ENCODE peak calls at places on chromosome 3, in four cellular contexts. Q is CD4-positive, alpha-beta memory T cell; N is hepatocyte; R is psoas muscle. Y is an unnamed sample.

GRCh38 chr3:38491215-38491614 is 4.9 kb upstream of the EXOG start:
- DNase-seq in R (no peak), N (no peak), Q (no peak), Y (no peak)

GRCh38 chr3:81726132-81726531 is 35.3 kb downstream of the GBE1 start:
- DNase-seq in R (no peak), Q (no peak), N (no peak), Y (no peak)

GRCh38 chr3:52234516-52235447 is 4.2 kb downstream of the TWF2 start:
- DNase-seq in Q (no peak), R (peak; percentile 83), N (no peak), Y (no peak)

GRCh38 chr3:176974303-176974702 is 223.0 kb downstream of the TBL1XR1 start:
- DNase-seq in Q (no peak), N (no peak), R (no peak), Y (no peak)

GRCh38 chr3:49399467-49399866 is 12.3 kb downstream of the RHOA start:
- DNase-seq in Q (no peak), N (no peak), R (peak; percentile 26), Y (no peak)

GRCh38 chr3:11385329-11385728 is 113.1 kb downstream of the ATG7 start:
- DNase-seq in R (no peak), N (no peak), Q (no peak), Y (no peak)

GRCh38 chr3:189849262-189849661 is 218.1 kb downstream of the TP63 start:
- DNase-seq in R (no peak), Q (no peak), N (no peak), Y (no peak)

GRCh38 chr3:156620260-156620659 is 54.1 kb upstream of the TIPARP start:
- DNase-seq in R (no peak), N (peak; percentile 74), Q (no peak), Y (no peak)

GRCh38 chr3:134371542-134372324 is 2.5 kb downstream of the AMOTL2 start:
- DNase-seq in N (no peak), R (peak; percentile 26), Q (no peak), Y (no peak)

GRCh38 chr3:72810659-72811434 is 37.4 kb downstream of the SHQ1 start:
- DNase-seq in Q (no peak), R (no peak), N (no peak), Y (no peak)

GRCh38 chr3:51967384-51968174 is at the start of gene PCBP4:
- DNase-seq in R (peak; percentile 89), N (peak; percentile 83), Q (peak; percentile 43), Y (no peak)

GRCh38 chr3:13012228-13012691 is 61.0 kb downstream of the IQSEC1 start:
- DNase-seq in Q (peak; percentile 28), R (peak; percentile 87), N (no peak), Y (no peak)

GRCh38 chr3:77541203-77541922 is 501.5 kb downstream of the ROBO2 start:
- DNase-seq in R (no peak), Q (no peak), N (no peak), Y (no peak)

GRCh38 chr3:15041950-15042349 is 23.2 kb downstream of the MRPS25 start:
- DNase-seq in R (no peak), Q (no peak), N (no peak), Y (no peak)

GRCh38 chr3:264394-265156 is 68.0 kb downstream of the CHL1 start:
- DNase-seq in Q (no peak), N (peak; percentile 41), R (no peak), Y (no peak)

GRCh38 chr3:13547591-13548371 is 1.1 kb upstream of the FBLN2 start:
- DNase-seq in R (peak; percentile 57), N (no peak), Q (no peak), Y (no peak)

GRCh38 chr3:185152433-185153169 is at the start of gene C3orf70:
- DNase-seq in R (peak; percentile 75), N (peak; percentile 74), Q (peak; percentile 12), Y (no peak)

GRCh38 chr3:101518421-101518871 is 5.4 kb upstream of the SENP7 start:
- DNase-seq in Q (peak; percentile 82), N (peak; percentile 9), R (no peak), Y (no peak)

GRCh38 chr3:98272126-98272525 is 8.1 kb downstream of the OR5H6 start:
- DNase-seq in Q (no peak), N (no peak), R (no peak), Y (no peak)

GRCh38 chr3:157310329-157311065 is 126.2 kb upstream of the PTX3 start:
- DNase-seq in Q (no peak), R (no peak), N (no peak), Y (no peak)

GRCh38 chr3:139948898-139949297 is 13.9 kb downstream of the CLSTN2 start:
- DNase-seq in R (no peak), Q (no peak), N (no peak), Y (peak; percentile 87)

GRCh38 chr3:153209596-153209995 is 47.6 kb downstream of the RAP2B start:
- DNase-seq in Q (no peak), N (no peak), R (peak; percentile 56), Y (no peak)

GRCh38 chr3:41593760-41594159 is 368.1 kb downstream of the ULK4 start:
- DNase-seq in N (no peak), Q (no peak), R (no peak), Y (no peak)

GRCh38 chr3:101677436-101678286 is 729 bp upstream of the ZBTB11 start:
- DNase-seq in Q (no peak), R (peak; percentile 62), N (peak; percentile 12), Y (no peak)

GRCh38 chr3:59998040-59998439 is 948.2 kb upstream of the CFAP20DC start:
- DNase-seq in Q (no peak), R (no peak), N (no peak), Y (no peak)

GRCh38 chr3:49804141-49805041 is 1.3 kb downstream of the INKA1 start:
- DNase-seq in Q (no peak), N (no peak), R (peak; percentile 60), Y (no peak)

GRCh38 chr3:126621171-126621570 is 33.8 kb downstream of the TXNRD3 start:
- DNase-seq in R (peak; percentile 68), N (no peak), Q (no peak), Y (no peak)

GRCh38 chr3:40780341-40780800 is 255.6 kb downstream of the ZNF621 start:
- DNase-seq in N (peak; percentile 14), Q (no peak), R (peak; percentile 85), Y (peak; percentile 93)

GRCh38 chr3:114380233-114380645 is 86.4 kb downstream of the TIGIT start:
- DNase-seq in Q (no peak), R (peak; percentile 85), N (peak; percentile 52), Y (no peak)

GRCh38 chr3:14768182-14768790 is 50.5 kb upstream of the FGD5 start:
- DNase-seq in N (no peak), Q (no peak), R (no peak), Y (peak; percentile 90)

GRCh38 chr3:143975549-143976152 is 4.0 kb downstream of the DIPK2A start:
- DNase-seq in R (no peak), N (peak; percentile 65), Q (peak; percentile 11), Y (no peak)

GRCh38 chr3:143307613-143308183 is 188.1 kb downstream of the CHST2 start:
- DNase-seq in Q (no peak), N (peak; percentile 44), R (no peak), Y (no peak)

GRCh38 chr3:138935864-138936762 is 10.8 kb downstream of the FOXL2 start:
- DNase-seq in R (peak; percentile 90), Q (peak; percentile 61), N (peak; percentile 74), Y (no peak)

GRCh38 chr3:113707835-113708234 is 11.4 kb upstream of the USF3 start:
- DNase-seq in R (no peak), Q (no peak), N (no peak), Y (no peak)

GRCh38 chr3:12175137-12175593 is 16.5 kb upstream of the TIMP4 start:
- DNase-seq in R (no peak), Q (no peak), N (no peak), Y (no peak)

GRCh38 chr3:71503525-71504249 is 79.8 kb downstream of the FOXP1 start:
- DNase-seq in N (no peak), R (no peak), Q (no peak), Y (no peak)

GRCh38 chr3:19202303-19202702 is 54.0 kb downstream of the KCNH8 start:
- DNase-seq in Q (no peak), N (no peak), R (no peak), Y (no peak)

GRCh38 chr3:98557324-98558010 is 25.7 kb downstream of the GPR15 start:
- DNase-seq in Q (no peak), N (no peak), R (no peak), Y (no peak)

GRCh38 chr3:46693897-46694235 is 387 bp upstream of the ALS2CL start:
- DNase-seq in N (peak; percentile 55), R (no peak), Q (no peak), Y (no peak)
- H3K4me1 ChIP-seq in N (peaks cover 12% of the 10 kb centered on the region), R (peaks cover 65% of the 10 kb centered on the region), Q (peaks cover 69% of the 10 kb centered on the region), Y (peaks cover 71% of the 10 kb centered on the region)

GRCh38 chr3:128372281-128372680 is 94.4 kb downstream of the DNAJB8 start:
- DNase-seq in Q (no peak), R (no peak), N (no peak), Y (no peak)
- H3K4me1 ChIP-seq in Q (no peaks in the 10 kb centered on the region), R (peaks cover 66% of the 10 kb centered on the region), N (no peaks in the 10 kb centered on the region), Y (peaks cover 20% of the 10 kb centered on the region)

GRCh38 chr3:124879395-124879723 is 7.8 kb downstream of the ITGB5 start:
- DNase-seq in Q (no peak), R (no peak), N (no peak), Y (no peak)
- H3K4me1 ChIP-seq in Q (no peaks in the 10 kb centered on the region), R (peaks cover 29% of the 10 kb centered on the region), N (peaks cover 32% of the 10 kb centered on the region), Y (peaks cover 52% of the 10 kb centered on the region)

DNA sequence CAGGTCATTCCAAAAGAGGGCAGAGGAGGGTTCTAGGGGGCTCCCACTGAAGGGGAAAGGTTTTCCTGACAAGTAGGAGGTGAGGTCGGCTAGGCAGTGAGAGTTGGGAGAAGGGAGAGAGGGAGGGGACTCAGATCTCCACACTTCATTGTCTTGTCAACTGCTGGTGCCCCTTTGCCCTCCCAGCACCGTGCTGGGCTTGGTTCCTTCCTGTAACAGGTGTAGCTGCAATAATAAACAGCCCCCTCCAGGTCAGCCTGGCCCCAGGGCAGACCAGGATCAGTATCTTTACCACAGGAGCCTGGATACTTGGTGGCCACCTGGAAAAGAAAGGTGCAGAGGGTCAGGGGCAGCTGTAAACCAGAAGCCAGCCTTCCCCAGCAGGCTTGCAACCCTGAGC is 2.9 kb upstream of the KCTD6 start:
- DNase-seq in Q (no peak), R (no peak), N (no peak), Y (no peak)
- H3K4me1 ChIP-seq in Q (peaks cover 35% of the 10 kb centered on the region), R (peaks cover 19% of the 10 kb centered on the region), N (peaks cover 16% of the 10 kb centered on the region), Y (peaks cover 39% of the 10 kb centered on the region)

DNA sequence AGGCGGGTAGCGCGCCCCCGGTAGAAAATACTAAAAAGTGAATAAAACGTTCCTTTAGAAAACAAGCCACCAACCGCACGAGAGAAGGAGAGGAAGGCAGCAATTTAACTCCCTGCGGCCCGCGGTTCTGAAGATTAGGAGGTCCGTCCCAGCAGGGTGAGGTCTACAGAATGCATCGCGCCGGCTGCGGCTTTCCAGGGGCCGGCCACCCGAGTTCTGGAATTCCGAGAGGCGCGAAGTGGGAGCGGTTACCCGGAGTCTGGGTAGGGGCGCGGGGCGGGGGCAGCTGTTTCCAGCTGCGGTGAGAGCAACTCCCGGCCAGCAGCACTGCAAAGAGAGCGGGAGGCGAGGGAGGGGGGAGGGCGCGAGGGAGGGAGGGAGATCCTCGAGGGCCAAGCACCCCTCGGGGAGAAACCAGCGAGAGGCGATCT is 318.6 kb downstream of the FGF12 start:
- DNase-seq in N (peak; percentile 22), R (peak; percentile 34), Q (no peak), Y (no peak)
- H3K4me1 ChIP-seq in N (no peaks in the 10 kb centered on the region), R (no peaks in the 10 kb centered on the region), Q (no peaks in the 10 kb centered on the region), Y (peaks cover 36% of the 10 kb centered on the region)